ENCODE peak calls at places on chromosomes 2 and 18, in eight cellular contexts. Q is activated naive CD4-positive, alpha-beta T cell; R is activated CD4-positive, alpha-beta T cell treated with anti-CD3 and anti-CD28 coated beads for 4 hours; S is ureter; U is amniotic stem cell; X is lung microvascular endothelial cell; Z is breast epithelium; L is dorsolateral prefrontal cortex. B is an unnamed sample.

GRCh38 chr2:182144039-182144779 is 158.6 kb downstream of the PPP1R1C start:
- DNase-seq in Q (no peak), R (no peak), S (no peak), U (no peak), X (no peak), Z (no peak), L (no peak), B (no peak)

GRCh38 chr2:238461916-238462315 is 35.2 kb downstream of the ASB1 start:
- DNase-seq in Q (no peak), R (no peak), S (no peak), U (no peak), X (no peak), Z (no peak), L (no peak), B (no peak)

GRCh38 chr2:190119257-190119656 is 56.7 kb upstream of the MSTN start:
- DNase-seq in Q (no peak), R (no peak), S (no peak), U (no peak), X (no peak), Z (no peak), L (peak), B (no peak)

GRCh38 chr2:126685629-126686028 is 29.7 kb downstream of the GYPC start:
- DNase-seq in Q (no peak), R (no peak), S (no peak), U (no peak), X (no peak), Z (no peak), L (no peak), B (no peak)

GRCh38 chr2:152542995-152543481 is 174.2 kb downstream of the PRPF40A start:
- DNase-seq in Q (no peak), R (no peak), S (no peak), U (peak), X (peak), Z (no peak), L (no peak), B (peak)

GRCh38 chr2:122748552-122749011 is 993.1 kb downstream of the TSN start:
- DNase-seq in Q (no peak), R (no peak), S (no peak), U (no peak), X (peak), Z (no peak), L (no peak), B (no peak)

GRCh38 chr2:153163055-153163454 is 315.5 kb downstream of the RPRM start:
- DNase-seq in Q (no peak), R (no peak), S (no peak), U (no peak), X (no peak), Z (no peak), L (peak), B (no peak)

GRCh38 chr2:145546091-145546490 is 1026.2 kb upstream of the ZEB2 start:
- DNase-seq in Q (no peak), R (no peak), S (no peak), U (no peak), X (no peak), Z (no peak), L (no peak), B (no peak)

GRCh38 chr2:202408546-202409140 is 32.5 kb downstream of the BMPR2 start:
- DNase-seq in Q (no peak), R (no peak), S (no peak), U (no peak), X (peak), Z (no peak), L (no peak), B (no peak)

GRCh38 chr2:234679766-234680687 is 183.1 kb upstream of the ARL4C start:
- DNase-seq in Q (no peak), R (no peak), S (peak), U (peak), X (peak), Z (no peak), L (no peak), B (no peak)

GRCh38 chr18:48171490-48172188 is 237.5 kb downstream of the ZBTB7C start:
- DNase-seq in Q (no peak), R (no peak), S (no peak), U (no peak), X (no peak), Z (no peak), L (no peak), B (no peak)

GRCh38 chr2:189300917-189301316 is 121.4 kb upstream of the COL5A2 start:
- DNase-seq in Q (no peak), R (peak), S (no peak), U (no peak), X (no peak), Z (no peak), L (no peak), B (no peak)

GRCh38 chr2:231369580-231370428 is 25.7 kb upstream of the B3GNT7 start:
- DNase-seq in Q (no peak), R (no peak), S (no peak), U (no peak), X (no peak), Z (no peak), L (no peak), B (no peak)

GRCh38 chr2:218896501-218897393 is 16.1 kb downstream of the WNT10A start:
- DNase-seq in Q (peak), R (peak), S (no peak), U (no peak), X (peak), Z (no peak), L (no peak), B (peak)

GRCh38 chr18:76880026-76880425 is 57.7 kb downstream of the ZNF236 start:
- DNase-seq in Q (no peak), R (no peak), S (no peak), U (no peak), X (no peak), Z (no peak), L (no peak), B (no peak)

GRCh38 chr2:203463176-203463797 is 71.8 kb downstream of the RAPH1 start:
- DNase-seq in Q (no peak), R (no peak), S (no peak), U (no peak), X (no peak), Z (no peak), L (no peak), B (no peak)

GRCh38 chr18:62586148-62586774 is 63.4 kb downstream of the ZCCHC2 start:
- DNase-seq in Q (peak), R (peak), S (no peak), U (peak), X (peak), Z (peak), L (peak), B (peak)

GRCh38 chr2:26692814-26693286 is 328 bp downstream of the KCNK3 start:
- DNase-seq in Q (no peak), R (no peak), S (no peak), U (no peak), X (peak), Z (no peak), L (peak), B (no peak)

GRCh38 chr2:186526281-186526680 is 40.2 kb downstream of the ZC3H15 start:
- DNase-seq in Q (no peak), R (no peak), S (no peak), U (no peak), X (no peak), Z (no peak), L (no peak), B (no peak)

GRCh38 chr2:195543063-195543462 is 114.0 kb upstream of the SLC39A10 start:
- DNase-seq in Q (no peak), R (peak), S (no peak), U (no peak), X (no peak), Z (no peak), L (no peak), B (no peak)